ENCODE peak calls at places on chromosomes 13 and 19, in ten cellular contexts. H is uterus, K is nephron progenitor cell, F is fibroblast of lung, J is HT-29, U is vagina, T is cardiac fibroblast, M is lower leg skin, V is T47D, O is foreskin fibroblast. B is an unnamed sample.

GRCh38 chr13:105774739-105775460 is 760.6 kb downstream of the EFNB2 start:
- DNase-seq in J (peak; percentile 95), U (no peak), O (no peak), F (no peak), M (no peak), K (no peak), H (no peak), V (peak; percentile 19), T (no peak), B (no peak)

GRCh38 chr13:27171244-27171829 is at the start of gene USP12:
- DNase-seq in O (peak; percentile 71), F (peak; percentile 16), H (peak; percentile 44), U (no peak), M (no peak), J (no peak), K (peak; percentile 77), V (no peak), T (no peak), B (peak; percentile 77)

GRCh38 chr19:56350416-56351045 is 35.9 kb upstream of the ZSCAN5A start:
- DNase-seq in H (peak; percentile 57), U (no peak), J (peak; percentile 77), T (peak; percentile 66), O (peak; percentile 64), K (peak; percentile 51), V (peak; percentile 63), M (peak; percentile 34), F (peak; percentile 60), B (peak; percentile 41)

GRCh38 chr13:110213461-110214074 is 93.4 kb downstream of the COL4A1 start:
- DNase-seq in F (no peak), V (no peak), T (no peak), O (no peak), J (no peak), K (no peak), U (peak; percentile 79), H (no peak), M (no peak), B (no peak)

GRCh38 chr13:104297075-104297474 is 1230.9 kb upstream of the SLC10A2 start:
- DNase-seq in U (no peak), K (no peak), V (no peak), M (no peak), T (no peak), F (peak; percentile 51), J (no peak), H (no peak), O (no peak), B (no peak)

GRCh38 chr19:30689474-30689873 is 317.3 kb downstream of the ZNF536 start:
- DNase-seq in U (no peak), J (no peak), H (no peak), O (no peak), T (no peak), F (no peak), M (no peak), V (no peak), K (no peak), B (peak; percentile 51)

GRCh38 chr13:104571161-104571889 is 1505.1 kb upstream of the SLC10A2 start:
- DNase-seq in T (peak; percentile 94), K (peak; percentile 60), F (peak; percentile 88), O (peak; percentile 89), M (peak; percentile 86), J (peak; percentile 90), V (peak; percentile 82), U (peak; percentile 90), H (peak; percentile 44), B (peak; percentile 66)

GRCh38 chr19:33246729-33247440 is 21.2 kb upstream of the SLC7A10 start:
- DNase-seq in V (no peak), J (no peak), H (no peak), T (no peak), U (no peak), K (no peak), F (no peak), M (no peak), O (no peak), B (peak; percentile 27)

GRCh38 chr13:110471833-110472162 is 89.7 kb downstream of the RAB20 start:
- DNase-seq in H (no peak), T (peak; percentile 81), V (no peak), F (peak; percentile 31), J (no peak), K (no peak), U (no peak), O (no peak), M (peak; percentile 59), B (no peak)

GRCh38 chr13:113062691-113063090 is 42.9 kb upstream of the F7 start:
- DNase-seq in K (no peak), M (no peak), J (no peak), T (no peak), F (no peak), H (no peak), O (no peak), V (no peak), U (no peak), B (no peak)

GRCh38 chr13:46071590-46072249 is 19.2 kb upstream of the ZC3H13 start:
- DNase-seq in F (no peak), H (no peak), U (no peak), O (no peak), M (no peak), K (no peak), V (no peak), J (no peak), T (no peak), B (no peak)

GRCh38 chr19:3683405-3683865 is 16.8 kb downstream of the PIP5K1C start:
- DNase-seq in H (peak; percentile 81), K (peak; percentile 46), F (no peak), V (no peak), T (peak; percentile 68), O (peak; percentile 71), M (no peak), J (no peak), U (no peak), B (peak; percentile 83)

GRCh38 chr19:38892841-38893240 is 6.6 kb downstream of the SIRT2 start:
- DNase-seq in H (no peak), K (no peak), O (no peak), F (no peak), V (no peak), J (no peak), U (no peak), T (no peak), M (no peak), B (no peak)

B was measured in glutamatergic neuron.